ENCODE peak calls at places on chromosomes 4 and X, in five cellular contexts. T is H1, P is H9, A is neuronal stem cell, I is trophoblast cell. N is an unnamed sample.

GRCh38 chr4:68175562-68176155 is 46.0 kb upstream of the TMPRSS11F start:
- DNase-seq in P (peak), A (peak), I (peak), T (no peak), N (peak)

GRCh38 chrX:118383120-118383519 is 37.2 kb downstream of the WDR44 start:
- DNase-seq in P (no peak), I (no peak), A (no peak), T (no peak), N (no peak)

GRCh38 chr4:98996056-98996941 is 778 bp downstream of the METAP1 start:
- DNase-seq in A (peak), I (peak), T (no peak), P (no peak), N (peak)

GRCh38 chrX:136168929-136169735 is 21.8 kb downstream of the FHL1 start:
- DNase-seq in P (peak), T (peak), I (peak), A (peak), N (peak)

GRCh38 chr4:126874533-126874932 is 758.2 kb upstream of the INTU start:
- DNase-seq in P (no peak), T (no peak), I (no peak), A (no peak), N (no peak)

GRCh38 chr4:140943887-140944515 is 187.8 kb upstream of the TBC1D9 start:
- DNase-seq in I (no peak), A (no peak), T (no peak), P (no peak), N (no peak)

GRCh38 chr4:24910504-24910903 is 2.3 kb downstream of the CCDC149 start:
- DNase-seq in I (no peak), P (no peak), T (no peak), A (no peak), N (no peak)

GRCh38 chr4:123421227-123421941 is 24.8 kb downstream of the SPRY1 start:
- DNase-seq in P (no peak), T (no peak), I (no peak), A (no peak), N (peak)

GRCh38 chrX:115013705-115014104 is 3.7 kb downstream of the IL13RA2 start:
- DNase-seq in A (no peak), I (no peak), P (no peak), T (no peak), N (peak)

GRCh38 chrX:46686003-46686645 is 72.8 kb downstream of the SLC9A7 start:
- DNase-seq in I (no peak), P (peak), A (peak), T (no peak), N (peak)

GRCh38 chr4:149980941-149981340 is 97.3 kb upstream of the DCLK2 start:
- DNase-seq in I (peak), A (peak), T (peak), P (no peak), N (peak)

GRCh38 chr4:79294064-79294463 is 31.8 kb downstream of the NAA11 start:
- DNase-seq in T (no peak), A (no peak), P (no peak), I (no peak), N (no peak)

GRCh38 chrX:153920546-153920945 is 5.5 kb downstream of the ARHGAP4 start:
- DNase-seq in A (no peak), P (no peak), T (no peak), I (no peak), N (no peak)

GRCh38 chrX:50711907-50712306 is 102.1 kb downstream of the SHROOM4 start:
- DNase-seq in T (no peak), I (no peak), A (no peak), P (no peak), N (no peak)

GRCh38 chr4:185346975-185347601 is 48.6 kb downstream of the LRP2BP start:
- DNase-seq in P (no peak), T (no peak), I (no peak), A (no peak), N (peak)

DNA sequence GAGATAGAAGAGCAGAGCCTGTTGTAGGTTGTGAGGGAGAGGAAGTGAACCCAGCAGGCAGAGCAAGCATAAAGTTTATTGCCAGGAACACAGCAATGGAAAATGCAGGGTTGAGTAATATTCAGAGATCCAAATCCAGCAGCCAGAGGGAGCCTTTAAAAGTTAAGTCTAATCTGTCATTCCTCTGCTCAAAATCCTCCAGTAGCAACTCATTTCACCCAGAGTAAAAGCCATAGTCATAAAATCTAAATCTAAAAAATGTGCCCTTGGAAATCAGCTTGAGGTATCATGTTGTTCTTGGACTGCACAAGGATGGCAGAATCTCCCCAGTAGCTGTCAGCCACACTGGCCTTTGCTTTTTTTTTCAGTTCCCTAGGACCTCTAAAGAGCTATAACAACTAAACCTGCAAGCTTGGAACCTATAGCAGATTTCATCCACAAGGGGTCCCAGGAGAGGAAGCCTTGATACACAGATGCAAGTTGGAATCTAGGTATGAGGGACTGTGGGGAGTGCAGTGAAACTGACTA is 62.9 kb upstream of the FRAS1 start:
- DNase-seq in T (peak), P (peak), I (peak), A (peak), N (peak)
- H2BK120ac ChIP-seq in T (no peak), P (no peak), I (no peak), A (no peak), N (no peak)

DNA sequence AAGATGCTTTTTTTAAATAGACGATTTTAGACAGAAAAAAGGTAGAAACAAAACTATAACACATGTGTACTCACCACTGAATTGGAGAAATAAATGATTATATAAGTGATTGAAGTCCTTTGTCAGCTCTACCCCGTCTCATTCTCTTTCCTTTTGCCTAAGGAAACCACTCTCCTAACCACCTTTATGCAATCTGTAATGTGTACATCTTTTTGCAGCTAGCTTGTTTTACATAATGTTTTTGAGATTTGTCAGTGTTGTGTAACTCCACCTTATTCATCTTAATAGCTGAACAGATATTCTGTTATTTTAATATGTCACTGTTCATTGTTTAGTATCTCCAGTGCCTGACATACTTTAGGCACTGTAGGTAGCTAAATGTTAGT is 706 bp downstream of the FAM200B start:
- DNase-seq in P (no peak), T (no peak), A (no peak), I (no peak), N (peak)
- H3K23ac ChIP-seq in P (no peak), T (no peak), A (no peak), I (no peak), N (no peak)

DNA sequence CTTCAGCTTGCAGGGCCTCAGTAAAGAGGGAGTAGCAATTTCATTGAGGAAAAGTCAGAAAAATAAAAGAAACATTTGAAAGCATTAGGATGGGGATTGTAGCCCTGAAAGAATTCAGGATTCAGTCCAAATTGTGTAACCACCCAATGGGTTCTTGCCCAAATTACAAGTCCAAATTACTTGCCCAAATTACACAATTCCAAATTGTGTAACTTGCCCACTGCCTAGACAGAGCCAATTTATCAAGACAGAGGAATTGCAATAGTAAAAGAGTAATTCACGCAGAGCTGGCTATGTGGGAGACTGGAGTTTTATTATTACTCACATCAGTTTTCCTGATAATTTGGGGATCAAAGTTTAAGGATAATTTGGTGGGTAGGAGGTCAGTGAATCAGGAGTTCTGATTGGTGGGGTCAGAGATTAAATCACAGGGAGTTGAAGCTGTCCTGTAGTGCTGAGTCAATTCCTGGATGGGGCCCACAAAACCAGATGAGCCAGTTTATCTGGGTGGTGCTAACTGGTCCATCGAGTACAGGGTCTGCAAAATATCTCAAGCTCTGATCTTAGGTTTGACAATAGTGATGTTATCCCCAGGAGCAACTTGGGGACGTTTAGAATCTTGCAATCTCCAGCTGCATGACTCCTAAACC is 18.1 kb upstream of the PAGE5 start:
- DNase-seq in A (no peak), T (no peak), P (no peak), I (peak), N (no peak)
- H2BK12ac ChIP-seq in A (no peak), T (no peak), P (no peak), I (no peak), N (no peak)

GRCh38 chrX:13102636-13103035 is 58.2 kb upstream of the FAM9C start:
- DNase-seq in I (no peak), T (no peak), A (no peak), P (no peak), N (no peak)
- H2BK120ac ChIP-seq in I (no peak), T (no peak), A (no peak), P (no peak), N (no peak)

GRCh38 chr4:81319657-81320056 is 104.6 kb upstream of the PRKG2 start:
- DNase-seq in P (no peak), A (no peak), I (no peak), T (no peak), N (no peak)

GRCh38 chr4:81314897-81315470 is 100.0 kb upstream of the PRKG2 start:
- DNase-seq in T (no peak), P (no peak), I (no peak), A (no peak), N (peak)

GRCh38 chr4:81314196-81314896 is 99.3 kb upstream of the PRKG2 start:
- DNase-seq in A (no peak), T (no peak), P (no peak), I (no peak), N (peak)
- H3K23ac ChIP-seq in A (no peak), T (no peak), P (no peak), I (no peak), N (no peak)

N was measured in mesenchymal stem cell.